ENCODE peak calls at places on chromosomes 2 and 18, in nine cellular contexts. K is astrocyte; W is germinal center; E is GM12892; T is GM12865; R is AG08395; A is CD4-positive, alpha-beta T cell; X is fibroblast of pulmonary artery; U is AG10803. Q is an unnamed sample.

GRCh38 chr2:96550787-96551604 is 14.4 kb downstream of the ARID5A start:
- DNase-seq in K (no peak), W (no peak), E (no peak), T (no peak), R (no peak), A (no peak), X (no peak), U (no peak), Q (no peak)

GRCh38 chr18:23115683-23116096 is 19.6 kb upstream of the CABLES1 start:
- DNase-seq in K (peak; percentile 98), W (no peak), E (no peak), T (no peak), R (peak; percentile 84), A (no peak), X (peak; percentile 94), U (peak; percentile 98), Q (no peak)

GRCh38 chr18:62324917-62325805 is at the start of gene TNFRSF11A:
- DNase-seq in K (no peak), W (peak; percentile 85), E (peak; percentile 72), T (peak; percentile 66), R (no peak), A (peak; percentile 65), X (no peak), U (no peak), Q (peak; percentile 75)

GRCh38 chr18:10353791-10354190 is 100.6 kb upstream of the APCDD1 start:
- DNase-seq in K (peak; percentile 92), W (no peak), E (no peak), T (no peak), R (peak; percentile 80), A (no peak), X (peak; percentile 33), U (peak; percentile 82), Q (no peak)

GRCh38 chr2:26482211-26483026 is 4.5 kb upstream of the OTOF start:
- DNase-seq in K (no peak), W (no peak), E (no peak), T (no peak), R (no peak), A (no peak), X (no peak), U (no peak), Q (no peak)

GRCh38 chr2:207660994-207661393 is 35.8 kb upstream of the METTL21A start:
- DNase-seq in K (no peak), W (no peak), E (no peak), T (no peak), R (no peak), A (no peak), X (no peak), U (no peak), Q (no peak)

GRCh38 chr2:101737478-101738240 is 40.2 kb downstream of the MAP4K4 start:
- DNase-seq in K (peak; percentile 34), W (no peak), E (no peak), T (no peak), R (no peak), A (no peak), X (peak; percentile 39), U (no peak), Q (no peak)

GRCh38 chr2:165560377-165560988 is 91.0 kb downstream of the CSRNP3 start:
- DNase-seq in K (no peak), W (no peak), E (no peak), T (no peak), R (no peak), A (no peak), X (no peak), U (no peak), Q (no peak)

GRCh38 chr18:8364385-8364784 is 244.9 kb upstream of the RAB12 start:
- DNase-seq in K (no peak), W (no peak), E (no peak), T (no peak), R (no peak), A (no peak), X (no peak), U (no peak), Q (no peak)

GRCh38 chr2:60992985-60993392 is 24.5 kb upstream of the PEX13 start:
- DNase-seq in K (no peak), W (peak; percentile 66), E (no peak), T (peak; percentile 88), R (no peak), A (no peak), X (no peak), U (no peak), Q (no peak)

GRCh38 chr18:45133246-45133645 is 452.6 kb downstream of the SETBP1 start:
- DNase-seq in K (no peak), W (no peak), E (no peak), T (no peak), R (no peak), A (no peak), X (no peak), U (no peak), Q (no peak)

GRCh38 chr2:110747522-110748488 is 15.4 kb downstream of the ACOXL start:
- DNase-seq in K (no peak), W (no peak), E (no peak), T (peak; percentile 26), R (no peak), A (no peak), X (no peak), U (no peak), Q (no peak)

GRCh38 chr2:122011493-122012270 is 256.2 kb downstream of the TSN start:
- DNase-seq in K (peak; percentile 26), W (no peak), E (no peak), T (no peak), R (no peak), A (no peak), X (no peak), U (peak; percentile 22), Q (no peak)

GRCh38 chr2:39603436-39603835 is 62.3 kb upstream of the TMEM178A start:
- DNase-seq in K (no peak), W (no peak), E (no peak), T (no peak), R (peak; percentile 17), A (no peak), X (peak; percentile 90), U (peak; percentile 51), Q (no peak)

GRCh38 chr2:162058973-162059668 is 14.9 kb downstream of the DPP4 start:
- DNase-seq in K (peak; percentile 55), W (no peak), E (no peak), T (peak; percentile 88), R (no peak), A (no peak), X (no peak), U (no peak), Q (no peak)

GRCh38 chr18:29361843-29362242 is 1184.9 kb upstream of the CDH2 start:
- DNase-seq in K (no peak), W (no peak), E (no peak), T (peak; percentile 0), R (no peak), A (no peak), X (no peak), U (no peak), Q (peak; percentile 84)

GRCh38 chr2:75707901-75708300 is 2.8 kb downstream of the GCFC2 start:
- DNase-seq in K (peak; percentile 18), W (no peak), E (no peak), T (no peak), R (no peak), A (no peak), X (peak; percentile 13), U (peak; percentile 25), Q (no peak)

GRCh38 chr18:8379187-8379941 is 229.9 kb upstream of the RAB12 start:
- DNase-seq in K (no peak), W (no peak), E (no peak), T (no peak), R (no peak), A (no peak), X (no peak), U (no peak), Q (no peak)

GRCh38 chr2:20575935-20576597 is 74.8 kb downstream of the HS1BP3 start:
- DNase-seq in K (no peak), W (no peak), E (no peak), T (no peak), R (no peak), A (no peak), X (no peak), U (no peak), Q (no peak)

GRCh38 chr2:9753276-9753600 is 90.0 kb upstream of the TAF1B start:
- DNase-seq in K (peak; percentile 97), W (no peak), E (peak; percentile 59), T (peak; percentile 94), R (peak; percentile 87), A (peak; percentile 28), X (peak; percentile 85), U (peak; percentile 89), Q (no peak)

GRCh38 chr18:31429623-31430022 is 17.9 kb upstream of the DSG3 start:
- DNase-seq in K (no peak), W (no peak), E (no peak), T (no peak), R (no peak), A (no peak), X (no peak), U (no peak), Q (no peak)